ENCODE peak calls at places on chromosomes 7 and 10, in nine cellular contexts. O is memory B cell; H is fibroblast of lung; X is NCI-H69; B is left cardiac atrium; E is heart right ventricle; J is non-pigmented ciliary epithelial cell; L is stimulated activated CD4-positive, alpha-beta T cell treated with anti-CD3 and anti-CD28 coated beads, Interleukin-1b, Interleukin-23, amount 100 ng/mL, for 24 hours; S is globus pallidus. Q is an unnamed sample.

GRCh38 chr10:47364366-47364765 is 16.2 kb downstream of the RBP3 start:
- DNase-seq in S (no peak), L (no peak), O (no peak), B (no peak), E (no peak), X (peak), J (no peak), H (no peak), Q (no peak)

GRCh38 chr7:562789-563628 is 43.4 kb upstream of the PDGFA start:
- DNase-seq in B (no peak), J (no peak), X (no peak), L (no peak), O (no peak), H (no peak), S (no peak), E (no peak), Q (no peak)

GRCh38 chr10:110057461-110057860 is 49.7 kb downstream of the ADD3 start:
- DNase-seq in E (no peak), X (no peak), O (no peak), S (no peak), H (peak), B (no peak), J (no peak), L (no peak), Q (no peak)

GRCh38 chr7:149027560-149028345 is 552 bp downstream of the PDIA4 start:
- DNase-seq in S (peak), X (peak), L (no peak), H (peak), E (no peak), B (no peak), J (no peak), O (no peak), Q (no peak)

GRCh38 chr7:112572669-112573301 is 92.0 kb downstream of the LSMEM1 start:
- DNase-seq in X (peak), L (no peak), J (no peak), O (no peak), E (no peak), B (no peak), H (no peak), S (no peak), Q (no peak)

GRCh38 chr7:83524286-83525075 is 124.5 kb downstream of the SEMA3E start:
- DNase-seq in J (no peak), B (no peak), H (peak), E (no peak), O (no peak), X (no peak), S (no peak), L (no peak), Q (no peak)

GRCh38 chr10:78209987-78210386 is 176.3 kb downstream of the RPS24 start:
- DNase-seq in O (no peak), L (no peak), S (no peak), H (no peak), J (no peak), X (no peak), E (no peak), B (no peak), Q (no peak)

GRCh38 chr10:133388973-133389818 is 4.8 kb upstream of the MTG1 start:
- DNase-seq in S (no peak), H (no peak), J (no peak), L (no peak), X (peak), O (peak), E (no peak), B (peak), Q (no peak)

GRCh38 chr10:29512460-29512974 is 122.3 kb downstream of the SVIL start:
- DNase-seq in J (no peak), B (no peak), S (no peak), L (no peak), E (no peak), X (no peak), H (no peak), O (no peak), Q (no peak)

GRCh38 chr7:22117222-22117621 is 171.5 kb upstream of the CDCA7L start:
- DNase-seq in H (peak), S (no peak), X (no peak), B (no peak), J (no peak), O (no peak), L (no peak), E (no peak), Q (no peak)

GRCh38 chr7:137449016-137449415 is 105.5 kb upstream of the PTN start:
- DNase-seq in O (no peak), J (no peak), E (no peak), H (peak), L (no peak), B (no peak), S (no peak), X (no peak), Q (peak)

GRCh38 chr10:121935702-121936101 is 7.9 kb upstream of the ATE1 start:
- DNase-seq in L (no peak), H (no peak), B (no peak), J (no peak), X (peak), S (no peak), O (no peak), E (no peak), Q (no peak)

GRCh38 chr10:3902054-3902808 is 117.2 kb upstream of the KLF6 start:
- DNase-seq in O (peak), J (no peak), X (no peak), B (no peak), H (peak), L (no peak), E (no peak), S (peak), Q (no peak)

GRCh38 chr7:33711231-33712019 is 193.9 kb upstream of the BMPER start:
- DNase-seq in E (no peak), B (no peak), S (no peak), J (no peak), L (no peak), H (no peak), O (no peak), X (no peak), Q (no peak)

GRCh38 chr7:74048999-74049599 is 21.1 kb downstream of the ELN start:
- DNase-seq in S (no peak), O (no peak), X (no peak), E (no peak), L (no peak), J (no peak), B (no peak), H (no peak), Q (no peak)